ENCODE peak calls at places on chromosomes 12 and 14, in eight cellular contexts. X, D, M, B, O, R, G and Y are unnamed samples.

GRCh38 chr12:114404451-114405198 is 1.3 kb downstream of the TBX5 start:
- DNase-seq in B (no peak), X (no peak), R (no peak), D (no peak), M (no peak), O (no peak), G (no peak), Y (no peak)

GRCh38 chr12:119659289-119659897 is 8.5 kb upstream of the PRKAB1 start:
- DNase-seq in D (peak), O (peak), M (no peak), X (no peak), G (no peak), R (no peak), B (peak), Y (peak)

GRCh38 chr14:63473194-63473788 is 69.9 kb downstream of the PPP2R5E start:
- DNase-seq in B (no peak), D (peak), G (no peak), R (no peak), M (no peak), O (peak), X (no peak), Y (no peak)

GRCh38 chr12:98894412-98895085 is 249.5 kb downstream of the APAF1 start:
- DNase-seq in G (no peak), M (no peak), D (no peak), O (peak), B (no peak), X (no peak), R (peak), Y (no peak)

GRCh38 chr12:47268501-47269459 is 189.0 kb upstream of the AMIGO2 start:
- DNase-seq in X (no peak), B (no peak), G (no peak), R (no peak), O (no peak), M (no peak), D (no peak), Y (no peak)

GRCh38 chr14:96762650-96763049 is 34.5 kb upstream of the VRK1 start:
- DNase-seq in O (peak), D (peak), R (no peak), X (no peak), G (no peak), B (peak), M (no peak), Y (peak)

GRCh38 chr12:31922341-31923062 is 36.7 kb upstream of the RESF1 start:
- DNase-seq in O (no peak), D (peak), B (no peak), X (no peak), R (no peak), M (no peak), G (no peak), Y (peak)

GRCh38 chr12:130988261-130989175 is 34.8 kb downstream of the ADGRD1 start:
- DNase-seq in D (no peak), G (no peak), O (no peak), R (no peak), M (no peak), X (no peak), B (no peak), Y (no peak)

GRCh38 chr12:19994970-19995369 is 373.4 kb upstream of the PDE3A start:
- DNase-seq in G (no peak), M (no peak), X (no peak), D (peak), R (no peak), O (no peak), B (no peak), Y (no peak)

GRCh38 chr12:56988207-56988739 is 18.1 kb downstream of the ZBTB39 start:
- DNase-seq in D (peak), M (no peak), B (no peak), X (no peak), R (no peak), O (no peak), G (no peak), Y (no peak)

GRCh38 chr14:71181215-71182003 is 274.1 kb downstream of the PCNX1 start:
- DNase-seq in O (no peak), M (no peak), R (no peak), B (no peak), G (no peak), X (no peak), D (no peak), Y (no peak)

GRCh38 chr12:92603741-92604432 is 98.9 kb upstream of the PLEKHG7 start:
- DNase-seq in X (no peak), D (no peak), M (no peak), G (no peak), B (no peak), R (no peak), O (no peak), Y (no peak)

GRCh38 chr12:111227476-111228420 is 141.1 kb downstream of the PHETA1 start:
- DNase-seq in M (no peak), R (no peak), D (no peak), O (no peak), B (no peak), X (no peak), G (no peak), Y (no peak)

GRCh38 chr12:122865268-122866231 is 30.3 kb downstream of the HIP1R start:
- DNase-seq in B (no peak), O (no peak), M (no peak), D (peak), X (no peak), R (no peak), G (no peak), Y (peak)

GRCh38 chr12:13203028-13203922 is 6.7 kb downstream of the EMP1 start:
- DNase-seq in X (no peak), D (peak), O (peak), R (no peak), G (no peak), B (peak), M (no peak), Y (peak)

GRCh38 chr12:11564984-11565651 is 84.4 kb upstream of the ETV6 start:
- DNase-seq in M (no peak), G (no peak), D (no peak), R (no peak), X (no peak), B (no peak), O (no peak), Y (no peak)

GRCh38 chr14:30349515-30349914 is 209.4 kb upstream of the G2E3 start:
- DNase-seq in R (no peak), X (no peak), O (no peak), B (no peak), G (no peak), M (no peak), D (no peak), Y (no peak)

GRCh38 chr14:96268426-96269358 is 12.7 kb downstream of the BDKRB1 start:
- DNase-seq in D (peak), X (peak), G (no peak), M (peak), O (peak), B (no peak), R (no peak), Y (no peak)

GRCh38 chr14:81275995-81276698 is 55.4 kb upstream of the GTF2A1 start:
- DNase-seq in G (no peak), B (no peak), R (no peak), M (no peak), X (no peak), D (peak), O (no peak), Y (no peak)

GRCh38 chr12:16063728-16064127 is 152.6 kb downstream of the DERA start:
- DNase-seq in R (no peak), O (no peak), D (peak), G (no peak), M (no peak), B (no peak), X (no peak), Y (no peak)

GRCh38 chr12:47823422-47824086 is 3.9 kb upstream of the HDAC7 start:
- DNase-seq in B (no peak), M (no peak), X (no peak), G (no peak), D (no peak), O (no peak), R (no peak), Y (no peak)

GRCh38 chr14:36604757-36605505 is 22.5 kb upstream of the NKX2-8 start:
- DNase-seq in X (peak), D (peak), R (no peak), B (peak), G (no peak), O (peak), M (peak), Y (peak)

GRCh38 chr12:76859621-76860020 is 19.2 kb downstream of the CSRP2 start:
- DNase-seq in X (no peak), M (no peak), O (no peak), D (no peak), B (no peak), R (no peak), G (no peak), Y (no peak)

GRCh38 chr12:5988659-5989116 is 43.6 kb upstream of the ANO2 start:
- DNase-seq in M (peak), D (peak), R (peak), G (peak), O (peak), B (peak), X (peak), Y (peak)

GRCh38 chr12:643478-644292 is 19.6 kb downstream of the NINJ2 start:
- DNase-seq in B (peak), M (no peak), O (peak), G (no peak), D (peak), X (no peak), R (no peak), Y (peak)

GRCh38 chr14:50061664-50062437 is 54.5 kb downstream of the VCPKMT start:
- DNase-seq in R (no peak), G (peak), O (no peak), M (no peak), B (peak), X (no peak), D (peak), Y (peak)

GRCh38 chr12:109462868-109463692 is 14.0 kb downstream of the KCTD10 start:
- DNase-seq in D (peak), G (no peak), M (peak), O (peak), X (peak), R (no peak), B (no peak), Y (no peak)

GRCh38 chr12:11015775-11016430 is 6.5 kb downstream of the TAS2R19 start:
- DNase-seq in R (no peak), X (no peak), G (no peak), O (no peak), D (peak), B (no peak), M (no peak), Y (no peak)

GRCh38 chr12:122909442-122910288 is 13.7 kb upstream of the VPS37B start:
- DNase-seq in B (no peak), O (no peak), M (no peak), D (no peak), X (no peak), R (peak), G (no peak), Y (no peak)

GRCh38 chr12:103495783-103496456 is at the start of gene C12orf42:
- DNase-seq in X (no peak), G (peak), M (no peak), D (peak), B (peak), O (peak), R (no peak), Y (peak)

GRCh38 chr14:72024043-72024407 is 91.8 kb downstream of the RGS6 start:
- DNase-seq in M (no peak), O (no peak), B (peak), R (no peak), X (no peak), G (no peak), D (peak), Y (peak)

GRCh38 chr14:53391631-53392030 is 238.5 kb upstream of the DDHD1 start:
- DNase-seq in X (no peak), M (peak), B (no peak), G (no peak), O (peak), R (no peak), D (peak), Y (no peak)

GRCh38 chr14:78543433-78543832 is 373.3 kb downstream of the NRXN3 start:
- DNase-seq in R (no peak), B (no peak), O (no peak), M (no peak), X (no peak), D (no peak), G (no peak), Y (no peak)

GRCh38 chr14:55721353-55721752 is 141.3 kb downstream of the KTN1 start:
- DNase-seq in G (no peak), M (peak), R (no peak), X (peak), O (peak), B (no peak), D (peak), Y (no peak)

GRCh38 chr14:77862154-77862783 is 62.4 kb downstream of the ADCK1 start:
- DNase-seq in G (peak), O (peak), D (peak), R (peak), B (peak), M (no peak), X (no peak), Y (peak)

GRCh38 chr12:114400925-114401324 is 5.0 kb downstream of the TBX5 start:
- DNase-seq in R (no peak), O (peak), B (no peak), M (peak), X (no peak), D (no peak), G (no peak), Y (no peak)

GRCh38 chr12:52585951-52586350 is 12.3 kb upstream of the KRT74 start:
- DNase-seq in B (peak), G (peak), R (no peak), O (no peak), M (no peak), D (no peak), X (no peak), Y (peak)

GRCh38 chr14:76977793-76978730 is 50.4 kb downstream of the IRF2BPL start:
- DNase-seq in B (peak), R (peak), X (peak), M (no peak), G (peak), O (peak), D (peak), Y (peak)